ENCODE peak calls at places on chromosomes 11 and 22, in four cellular contexts. One of them, this sample, is unnamed.

GRCh38 chr11:114304969-114305368 is 8.8 kb downstream of the NNMT start:
- DNase-seq in KBM-7: no peak
- DNase-seq in epithelial cell of esophagus: no peak
- DNase-seq in HCEC 1CT: no peak
- DNase-seq in this sample: peak

GRCh38 chr22:30694638-30695350 is at the start of gene OSBP2:
- DNase-seq in epithelial cell of esophagus: peak
- DNase-seq in KBM-7: peak
- DNase-seq in HCEC 1CT: no peak
- DNase-seq in this sample: no peak

GRCh38 chr11:36012410-36012809 is 68.5 kb downstream of the LDLRAD3 start:
- DNase-seq in KBM-7: no peak
- DNase-seq in epithelial cell of esophagus: peak
- DNase-seq in HCEC 1CT: peak
- DNase-seq in this sample: no peak

GRCh38 chr11:100928426-100928825 is 201.2 kb downstream of the PGR start:
- DNase-seq in HCEC 1CT: peak
- DNase-seq in epithelial cell of esophagus: no peak
- DNase-seq in KBM-7: no peak
- DNase-seq in this sample: no peak

GRCh38 chr11:17607572-17608570 is 60.8 kb downstream of the OTOG start:
- DNase-seq in KBM-7: no peak
- DNase-seq in HCEC 1CT: no peak
- DNase-seq in epithelial cell of esophagus: no peak
- DNase-seq in this sample: no peak

GRCh38 chr11:105740164-105740903 is 130.5 kb downstream of the GRIA4 start:
- DNase-seq in epithelial cell of esophagus: no peak
- DNase-seq in KBM-7: no peak
- DNase-seq in HCEC 1CT: no peak
- DNase-seq in this sample: no peak

GRCh38 chr11:39541945-39542351 is 1917.5 kb downstream of the LRRC4C start:
- DNase-seq in epithelial cell of esophagus: peak
- DNase-seq in KBM-7: no peak
- DNase-seq in HCEC 1CT: no peak
- DNase-seq in this sample: no peak

GRCh38 chr11:73268671-73269271 is 3.4 kb upstream of the P2RY6 start:
- DNase-seq in HCEC 1CT: no peak
- DNase-seq in epithelial cell of esophagus: no peak
- DNase-seq in KBM-7: no peak
- DNase-seq in this sample: no peak

GRCh38 chr22:41690476-41690875 is 1.8 kb upstream of the SNU13 start:
- DNase-seq in HCEC 1CT: no peak
- DNase-seq in KBM-7: no peak
- DNase-seq in epithelial cell of esophagus: no peak
- DNase-seq in this sample: no peak